ENCODE peak calls at places on chromosome X, in ten cellular contexts. A is MM.1S, K is ascending aorta, P is lower lobe of right lung, G is fibroblast of lung, Q is PC-3, W is heart right ventricle, L is tibial artery, M is right lobe of liver, U is ovary. N is an unnamed sample.

GRCh38 chrX:79268788-79269187 is 98.3 kb downstream of the ITM2A start:
- DNase-seq in A (no peak), K (no peak), P (no peak), G (no peak), Q (no peak), W (no peak), L (no peak), M (no peak), U (no peak), N (no peak)

GRCh38 chrX:119690921-119691716 is 1.8 kb downstream of the SEPTIN6 start:
- DNase-seq in A (peak; percentile 32), K (no peak), P (no peak), G (peak; percentile 52), Q (no peak), W (no peak), L (no peak), M (peak; percentile 30), U (no peak), N (no peak)

GRCh38 chrX:111387470-111387869 is 24.5 kb downstream of the DCX start:
- DNase-seq in A (no peak), K (no peak), P (no peak), G (no peak), Q (no peak), W (no peak), L (no peak), M (no peak), U (no peak), N (no peak)

GRCh38 chrX:7179446-7179845 is 31.5 kb upstream of the PUDP start:
- DNase-seq in A (no peak), K (no peak), P (no peak), G (no peak), Q (no peak), W (no peak), L (no peak), M (no peak), U (no peak), N (no peak)

GRCh38 chrX:105744946-105745345 is 77.4 kb upstream of the NRK start:
- DNase-seq in A (no peak), K (no peak), P (no peak), G (no peak), Q (no peak), W (no peak), L (no peak), M (no peak), U (no peak), N (no peak)

GRCh38 chrX:15349046-15349445 is 13.7 kb upstream of the PIGA start:
- DNase-seq in A (peak; percentile 47), K (no peak), P (no peak), G (peak; percentile 48), Q (peak; percentile 83), W (no peak), L (no peak), M (no peak), U (peak; percentile 52), N (no peak)

GRCh38 chrX:134622056-134622812 is 36.0 kb downstream of the PLAC1 start:
- DNase-seq in A (peak; percentile 93), K (no peak), P (no peak), G (peak; percentile 93), Q (peak; percentile 86), W (no peak), L (no peak), M (no peak), U (no peak), N (no peak)

GRCh38 chrX:10231461-10231860 is 74.7 kb downstream of the CLCN4 start:
- DNase-seq in A (no peak), K (no peak), P (no peak), G (no peak), Q (peak; percentile 54), W (no peak), L (no peak), M (no peak), U (no peak), N (no peak)

GRCh38 chrX:17496407-17496806 is 121.4 kb downstream of the NHS start:
- DNase-seq in A (no peak), K (no peak), P (no peak), G (no peak), Q (peak; percentile 88), W (no peak), L (no peak), M (no peak), U (no peak), N (no peak)

GRCh38 chrX:16552546-16552945 is 97.4 kb upstream of the S100G start:
- DNase-seq in A (no peak), K (no peak), P (no peak), G (peak; percentile 32), Q (peak; percentile 82), W (no peak), L (no peak), M (no peak), U (no peak), N (no peak)

GRCh38 chrX:82230013-82230412 is 1028.1 kb downstream of the SH3BGRL start:
- DNase-seq in A (no peak), K (no peak), P (no peak), G (no peak), Q (no peak), W (no peak), L (no peak), M (no peak), U (no peak), N (no peak)
- TF ChIP-seq CTCF in A (peak; percentile 10), K (no peak), P (no peak), G (no peak), Q (peak; percentile 12), W (no peak), L (no peak), M (peak; percentile 27), U (no peak), N (no peak)

DNA sequence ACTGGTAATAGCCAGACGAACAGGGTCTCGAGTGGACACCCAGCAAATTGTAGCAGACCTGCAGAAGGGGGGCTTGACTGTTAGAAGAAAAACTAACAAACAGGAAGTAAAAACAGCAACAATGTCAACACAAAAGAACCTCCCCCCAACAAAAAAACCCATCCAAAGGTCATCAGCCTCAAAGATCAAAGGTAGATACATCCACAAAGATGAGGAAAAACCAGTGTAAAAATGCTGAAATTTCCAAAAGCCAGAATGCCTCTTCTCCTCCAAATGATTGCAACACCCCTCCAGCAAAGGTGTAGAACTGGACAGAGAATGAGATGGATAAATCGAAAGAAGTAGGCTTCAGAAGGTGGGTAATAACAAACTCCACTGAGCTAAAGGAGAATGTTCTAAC is 313.0 kb upstream of the TEX13C start:
- DNase-seq in A (no peak), K (no peak), P (no peak), G (no peak), Q (no peak), W (no peak), L (no peak), M (no peak), U (no peak), N (no peak)
- H3K27ac ChIP-seq in A (no peak overlapping the region), K (no peak overlapping the region), P (no peak overlapping the region), G (no peak overlapping the region), Q (no peak overlapping the region), W (no peak overlapping the region), L (no peak overlapping the region), M (no peak overlapping the region), U (no peak overlapping the region), N (no peak overlapping the region)

GRCh38 chrX:23787745-23788118 is 4.8 kb downstream of the SAT1 start:
- DNase-seq in A (no peak), K (no peak), P (no peak), G (no peak), Q (no peak), W (no peak), L (no peak), M (no peak), U (no peak), N (no peak)

GRCh38 chrX:23788521-23788920 is 5.5 kb downstream of the SAT1 start:
- DNase-seq in A (no peak), K (no peak), P (no peak), G (no peak), Q (no peak), W (no peak), L (no peak), M (no peak), U (no peak), N (no peak)

GRCh38 chrX:23784487-23785301 is 1.7 kb downstream of the SAT1 start:
- DNase-seq in A (no peak), K (no peak), P (no peak), G (peak; percentile 83), Q (peak; percentile 71), W (no peak), L (no peak), M (no peak), U (no peak), N (no peak)

GRCh38 chrX:23785564-23785963 is 2.6 kb downstream of the SAT1 start:
- DNase-seq in A (no peak), K (no peak), P (no peak), G (no peak), Q (no peak), W (no peak), L (no peak), M (no peak), U (no peak), N (no peak)

GRCh38 chrX:23786268-23786815 is 3.4 kb downstream of the SAT1 start:
- DNase-seq in A (no peak), K (peak; percentile 9), P (peak; percentile 42), G (no peak), Q (no peak), W (no peak), L (no peak), M (no peak), U (no peak), N (no peak)
- H3K4me3 ChIP-seq in A (no peak overlapping the region), K (no peak overlapping the region), P (peak overlapping the region; percentile 64), G (no peak overlapping the region), Q (no peak overlapping the region), W (peak overlapping the region; percentile 77), L (no peak overlapping the region), M (no peak overlapping the region), U (no peak overlapping the region), N (no peak overlapping the region)

GRCh38 chrX:33379839-33380238 is 168.5 kb upstream of the DMD start:
- DNase-seq in A (no peak), K (no peak), P (no peak), G (no peak), Q (no peak), W (no peak), L (no peak), M (no peak), U (no peak), N (no peak)
- TF ChIP-seq CTCF in A (no peak), K (no peak), P (no peak), G (no peak), Q (no peak), W (no peak), L (no peak), M (no peak), U (no peak), N (no peak)

N was measured in right atrium auricular region.